ENCODE peak calls at places on chromosomes 4 and X, in seven cellular contexts. L, H, V, N, G, B and T are unnamed samples.

GRCh38 chrX:53290441-53291041 is 9.2 kb upstream of the IQSEC2 start:
- DNase-seq in B (no peak), H (no peak), V (no peak), L (peak), G (no peak), N (no peak), T (no peak)

GRCh38 chr4:183161630-183162029 is 62.6 kb downstream of the WWC2 start:
- DNase-seq in N (no peak), B (no peak), L (no peak), H (no peak), V (no peak), G (no peak), T (no peak)

GRCh38 chr4:108204518-108204917 is 35.8 kb upstream of the LEF1 start:
- DNase-seq in V (no peak), B (no peak), H (no peak), G (no peak), N (no peak), L (no peak), T (no peak)

GRCh38 chr4:153374471-153374870 is 30.0 kb downstream of the MND1 start:
- DNase-seq in N (no peak), H (no peak), B (no peak), G (no peak), V (no peak), L (no peak), T (no peak)

GRCh38 chr4:7276538-7276937 is 84.2 kb downstream of the SORCS2 start:
- DNase-seq in L (no peak), V (no peak), G (peak), H (no peak), B (no peak), N (no peak), T (no peak)

GRCh38 chrX:154512879-154513553 is 3.0 kb downstream of the FAM3A start:
- DNase-seq in V (no peak), L (no peak), G (no peak), H (no peak), B (no peak), N (no peak), T (no peak)

GRCh38 chr4:128725405-128725804 is 84.1 kb upstream of the JADE1 start:
- DNase-seq in L (no peak), V (no peak), H (no peak), G (no peak), B (no peak), N (no peak), T (no peak)

GRCh38 chrX:43592597-43592996 is 63.5 kb upstream of the MAOA start:
- DNase-seq in V (no peak), L (no peak), H (peak), G (no peak), B (no peak), N (no peak), T (no peak)

GRCh38 chrX:45447995-45448394 is 247.3 kb upstream of the DIPK2B start:
- DNase-seq in L (no peak), N (no peak), G (no peak), H (no peak), V (no peak), B (no peak), T (no peak)

GRCh38 chr4:17447056-17447455 is 64.8 kb downstream of the QDPR start:
- DNase-seq in H (no peak), L (no peak), N (no peak), V (no peak), G (no peak), B (no peak), T (no peak)

GRCh38 chr4:153750197-153750817 is 9.5 kb downstream of the RNF175 start:
- DNase-seq in B (peak), H (no peak), G (peak), N (no peak), V (no peak), L (peak), T (peak)

GRCh38 chrX:3286196-3286920 is 60.1 kb downstream of the MXRA5 start:
- DNase-seq in G (no peak), B (no peak), N (no peak), V (no peak), L (no peak), H (no peak), T (no peak)

GRCh38 chr4:148069086-148070010 is 337.5 kb downstream of the ARHGAP10 start:
- DNase-seq in G (no peak), H (no peak), L (no peak), N (no peak), B (no peak), V (no peak), T (no peak)

GRCh38 chrX:53089224-53089842 is 4.6 kb upstream of the KANTR start:
- DNase-seq in B (no peak), H (peak), G (peak), V (no peak), L (no peak), N (no peak), T (no peak)

GRCh38 chr4:123443401-123444297 is 47.1 kb downstream of the SPRY1 start:
- DNase-seq in L (no peak), G (no peak), V (no peak), H (no peak), B (no peak), N (no peak), T (no peak)

GRCh38 chr4:90799895-90800294 is 672.7 kb downstream of the CCSER1 start:
- DNase-seq in L (no peak), N (no peak), H (no peak), V (no peak), B (no peak), G (no peak), T (no peak)

GRCh38 chr4:159747983-159748382 is 645.1 kb downstream of the RAPGEF2 start:
- DNase-seq in G (no peak), N (no peak), B (no peak), V (no peak), L (no peak), H (no peak), T (no peak)

GRCh38 chr4:147157860-147158701 is 212.4 kb upstream of the TTC29 start:
- DNase-seq in H (peak), L (no peak), V (no peak), N (no peak), G (peak), B (no peak), T (peak)

GRCh38 chr4:8129136-8129535 is 29.5 kb downstream of the ABLIM2 start:
- DNase-seq in G (no peak), B (no peak), N (no peak), L (no peak), V (no peak), H (no peak), T (no peak)

GRCh38 chrX:53476371-53476770 is 42.2 kb upstream of the HSD17B10 start:
- DNase-seq in G (no peak), B (no peak), V (no peak), N (no peak), H (no peak), L (no peak), T (no peak)

GRCh38 chr4:120156115-120156718 is 89.6 kb upstream of the MAD2L1 start:
- DNase-seq in B (no peak), L (no peak), H (no peak), N (no peak), V (no peak), G (no peak), T (no peak)

GRCh38 chrX:106898462-106898861 is 4.7 kb downstream of the RIPPLY1 start:
- DNase-seq in B (peak), H (no peak), V (no peak), L (no peak), N (no peak), G (no peak), T (no peak)

GRCh38 chr4:71069063-71069462 is 75.6 kb downstream of the DCK start:
- DNase-seq in G (no peak), H (no peak), N (no peak), V (no peak), B (no peak), L (no peak), T (no peak)

GRCh38 chrX:53795583-53795982 is 109.1 kb upstream of the HUWE1 start:
- DNase-seq in G (no peak), H (no peak), V (no peak), L (no peak), N (no peak), B (no peak), T (no peak)

GRCh38 chrX:2397648-2398340 is 103.0 kb downstream of the DHRSX start:
- DNase-seq in B (no peak), H (no peak), L (no peak), N (no peak), V (no peak), G (no peak), T (peak)

GRCh38 chr4:165726831-165727230 is 146.2 kb upstream of the TLL1 start:
- DNase-seq in N (no peak), V (no peak), H (no peak), B (no peak), G (no peak), L (no peak), T (no peak)

GRCh38 chr4:524196-524595 is 25.2 kb downstream of the PIGG start:
- DNase-seq in L (no peak), N (no peak), V (no peak), H (no peak), B (no peak), G (no peak), T (no peak)

GRCh38 chr4:154612472-154613414 is at the start of gene FGG:
- DNase-seq in N (no peak), G (no peak), B (no peak), V (no peak), H (no peak), L (no peak), T (no peak)

GRCh38 chr4:146382194-146382593 is 139.5 kb downstream of the SLC10A7 start:
- DNase-seq in V (no peak), L (no peak), H (no peak), N (no peak), G (no peak), B (no peak), T (no peak)

GRCh38 chr4:112726041-112726440 is 89.1 kb downstream of the LARP7 start:
- DNase-seq in G (no peak), L (no peak), V (no peak), N (no peak), H (no peak), B (no peak), T (no peak)

GRCh38 chr4:100882661-100883060 is 364.8 kb upstream of the EMCN start:
- DNase-seq in H (no peak), B (no peak), V (no peak), L (no peak), N (no peak), G (no peak), T (no peak)

GRCh38 chrX:103310592-103311400 is at the start of gene BEX2:
- DNase-seq in N (no peak), G (peak), L (peak), H (peak), B (peak), V (peak), T (peak)
- TF ChIP-seq POLR2A in N (peak), G (peak), L (no peak), H (peak), B (no peak), V (no peak), T (no peak)

DNA sequence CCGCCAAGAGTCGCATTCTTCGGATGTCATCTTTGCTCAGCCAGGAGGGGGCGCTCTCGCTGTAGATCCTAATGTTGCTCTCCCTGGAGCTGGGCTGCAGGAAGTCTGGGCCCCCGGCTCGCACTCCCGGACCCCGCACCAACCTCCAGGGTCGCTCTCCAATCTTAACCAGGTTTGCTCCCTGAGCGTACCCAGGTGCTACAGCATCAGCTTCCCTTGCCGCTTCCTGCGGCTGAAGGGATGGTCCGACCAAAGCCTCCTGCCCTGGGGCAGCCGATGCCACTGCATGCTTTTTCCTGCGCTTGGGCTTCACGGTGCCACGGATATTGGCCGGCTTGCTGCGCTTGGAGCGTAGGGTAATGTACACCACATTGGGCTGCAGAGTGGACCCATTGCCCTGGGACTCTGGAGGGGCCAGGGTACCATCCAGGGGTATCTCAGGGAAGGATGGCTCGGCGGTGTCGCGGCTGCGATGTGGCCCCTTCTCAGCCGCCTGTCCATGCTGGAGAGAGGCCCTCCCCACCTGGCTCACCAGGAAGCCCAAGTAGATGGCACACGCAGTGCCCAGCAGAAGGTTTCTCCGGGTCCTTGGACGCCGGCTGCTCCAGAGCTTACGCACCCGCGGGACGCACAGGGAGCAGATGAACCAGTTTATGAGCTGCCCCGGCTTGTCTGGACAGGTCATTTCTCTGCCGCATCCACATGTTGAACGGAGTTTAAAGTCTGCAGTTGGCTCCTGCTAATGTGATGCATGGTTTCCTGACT is 2.0 kb downstream of the GASK1B start:
- DNase-seq in L (peak), G (peak), B (no peak), N (no peak), V (no peak), H (peak), T (no peak)
- TF ChIP-seq POLR2A in L (no peak), G (peak), B (no peak), N (peak), V (no peak), H (peak), T (no peak)

GRCh38 chr4:106046083-106046482 is 150.8 kb downstream of the NPNT start:
- DNase-seq in H (no peak), N (no peak), B (no peak), V (no peak), L (no peak), G (no peak), T (no peak)

GRCh38 chr4:106051496-106051895 is 156.2 kb downstream of the NPNT start:
- DNase-seq in N (no peak), H (no peak), G (no peak), L (no peak), V (no peak), B (no peak), T (no peak)

DNA sequence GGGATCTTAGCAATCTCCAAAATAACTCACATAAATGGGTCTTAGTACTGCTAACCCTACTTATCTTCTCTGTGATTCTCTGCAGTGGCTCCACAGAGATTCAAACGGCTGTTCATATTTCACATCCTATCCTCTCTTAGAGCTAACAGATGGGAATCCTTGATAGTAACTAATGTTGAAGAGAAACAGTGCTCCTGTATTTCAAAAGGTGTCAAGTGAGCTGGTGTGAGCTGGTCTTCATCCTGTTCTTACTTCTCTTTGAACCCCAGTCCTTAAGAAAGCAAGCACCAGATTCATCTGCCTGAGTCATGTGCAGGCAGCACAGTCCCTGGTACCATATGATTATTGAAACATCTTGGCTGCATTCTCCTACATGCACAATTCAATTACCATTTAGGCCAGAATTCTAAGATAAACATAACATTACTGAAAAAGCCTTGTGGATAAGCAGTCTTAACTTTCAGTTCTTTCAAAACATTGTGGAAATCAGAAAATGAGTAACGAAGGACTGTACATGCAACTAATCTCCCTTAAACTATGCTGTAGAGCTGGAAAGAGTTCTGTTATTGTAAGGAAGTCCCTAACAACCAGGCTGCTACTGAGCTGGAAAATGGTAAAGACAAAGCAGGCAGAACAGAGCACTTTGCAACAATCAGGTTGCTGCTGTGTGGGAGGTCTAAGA is 153.1 kb downstream of the NPNT start:
- DNase-seq in H (no peak), B (no peak), N (no peak), L (no peak), V (no peak), G (no peak), T (no peak)
- TF ChIP-seq POLR2A in H (no peak), B (no peak), N (no peak), L (no peak), V (no peak), G (no peak), T (no peak)

GRCh38 chr4:13483142-13484044 is 747 bp downstream of the RAB28 start:
- DNase-seq in B (peak), H (no peak), V (no peak), N (no peak), G (peak), L (peak), T (peak)
- TF ChIP-seq POLR2A in B (no peak), H (no peak), V (no peak), N (no peak), G (no peak), L (no peak), T (peak)

DNA sequence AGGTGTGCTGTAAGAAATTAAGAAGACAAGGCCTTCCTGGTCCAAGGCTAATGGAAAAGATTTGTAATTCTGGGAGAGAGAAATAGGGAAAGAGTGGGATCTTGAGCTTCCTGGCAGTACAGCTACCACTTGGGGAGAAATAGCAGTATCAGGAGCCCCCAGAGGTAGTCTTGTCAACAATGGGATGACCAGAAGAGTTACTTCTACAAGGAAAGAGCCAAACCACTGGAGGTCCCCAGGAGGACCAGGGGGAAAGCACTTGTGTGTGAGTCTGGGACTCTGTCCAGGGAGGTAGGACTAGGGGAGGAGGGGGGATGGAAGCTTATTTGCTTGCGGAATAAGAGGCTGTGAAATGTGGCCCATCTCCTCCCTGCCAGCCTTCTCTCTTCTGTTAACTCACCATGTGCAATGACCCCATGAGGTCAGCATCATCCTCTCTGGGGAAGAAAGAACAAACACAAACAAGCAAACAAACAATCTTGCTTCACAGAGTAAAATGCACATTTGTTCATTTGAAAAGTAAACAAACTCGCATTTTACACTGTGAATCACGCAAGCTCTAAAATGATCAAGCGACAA is 160.1 kb downstream of the STK32B start:
- DNase-seq in V (no peak), H (no peak), G (no peak), L (no peak), B (no peak), N (no peak), T (no peak)
- TF ChIP-seq POLR2A in V (no peak), H (no peak), G (no peak), L (no peak), B (no peak), N (no peak), T (no peak)

GRCh38 chr4:59039046-59039445 is 1928.9 kb upstream of the IGFBP7 start:
- DNase-seq in B (no peak), G (no peak), H (no peak), V (no peak), L (no peak), N (no peak), T (no peak)
- TF ChIP-seq POLR2A in B (no peak), G (no peak), H (no peak), V (no peak), L (no peak), N (no peak), T (no peak)

GRCh38 chr4:59647500-59647899 is 1552.6 kb upstream of the ADGRL3 start:
- DNase-seq in V (no peak), N (no peak), L (no peak), H (no peak), G (no peak), B (no peak), T (no peak)
- TF ChIP-seq POLR2A in V (no peak), N (no peak), L (no peak), H (no peak), G (no peak), B (no peak), T (no peak)

GRCh38 chrX:40154853-40155616 is 57.3 kb upstream of the BCOR start:
- DNase-seq in N (no peak), L (peak), H (peak), G (peak), B (no peak), V (no peak), T (no peak)
- TF ChIP-seq POLR2A in N (no peak), L (no peak), H (peak), G (no peak), B (no peak), V (no peak), T (no peak)